ENCODE peak calls at places on chromosomes 2 and 18, in seven cellular contexts. Z is ACHN; T is dorsolateral prefrontal cortex; E is thoracic aorta; V is AG08395; C is stimulated activated CD8-positive, alpha-beta memory T cell treated with anti-CD3 and anti-CD28 coated beads, Interleukin-12 subunit alpha, Interleukin-12 subunit beta, amount 100 ng/mL, for 4 hours; K is HT-29. N is an unnamed sample.

GRCh38 chr2:67649331-67650071 is 252.4 kb downstream of the ETAA1 start:
- DNase-seq in K (peak), Z (no peak), V (peak), E (no peak), T (no peak), C (no peak), N (no peak)

GRCh38 chr2:170086117-170086688 is 91.7 kb upstream of the MYO3B start:
- DNase-seq in C (no peak), Z (no peak), K (no peak), V (no peak), T (no peak), E (no peak), N (no peak)

GRCh38 chr2:23007836-23008235 is 377.1 kb upstream of the KLHL29 start:
- DNase-seq in V (no peak), E (no peak), C (no peak), T (no peak), K (no peak), Z (no peak), N (no peak)

GRCh38 chr2:101063352-101063751 is 61.3 kb downstream of the RPL31 start:
- DNase-seq in V (peak), C (no peak), E (no peak), Z (peak), T (no peak), K (no peak), N (no peak)

GRCh38 chr18:10588975-10589374 is 63.1 kb downstream of the NAPG start:
- DNase-seq in K (no peak), V (no peak), T (no peak), E (no peak), Z (no peak), C (no peak), N (no peak)

GRCh38 chr2:55418512-55419235 is 982 bp downstream of the CCDC88A start:
- DNase-seq in E (no peak), T (no peak), Z (peak), K (no peak), V (no peak), C (no peak), N (no peak)

GRCh38 chr2:207514451-207514850 is 15.3 kb upstream of the CREB1 start:
- DNase-seq in Z (no peak), E (no peak), K (no peak), T (no peak), V (no peak), C (no peak), N (no peak)

GRCh38 chr18:77203071-77203470 is 46.6 kb upstream of the GALR1 start:
- DNase-seq in Z (no peak), T (no peak), K (no peak), V (peak), E (no peak), C (no peak), N (no peak)